ENCODE peak calls at places on chromosomes 13 and 19, in ten cellular contexts. Q is tibial artery; W is thoracic aorta; H is substantia nigra; F is iris pigment epithelial cell; U is activated effector memory CD4-positive, alpha-beta T cell treated with anti-CD3 and anti-CD28 coated beads, Interleukin-2, amount 50 U/mL, for 16 hours; D is AG08395; J is lower lobe of right lung; Z is anterior cingulate cortex; R is head of caudate nucleus. Y is an unnamed sample.

GRCh38 chr13:110209950-110210603 is 96.9 kb downstream of the COL4A1 start:
- DNase-seq in Q (no peak), W (no peak), H (no peak), F (no peak), U (no peak), D (no peak), J (no peak), Z (no peak), R (no peak), Y (peak)

GRCh38 chr19:44954649-44955499 is at the start of gene CLPTM1:
- DNase-seq in Q (peak), W (peak), H (peak), F (peak), U (peak), D (peak), J (peak), Z (peak), R (peak), Y (peak)

GRCh38 chr13:30618186-30618937 is 642 bp downstream of the USPL1 start:
- DNase-seq in Q (peak), W (no peak), H (no peak), F (no peak), U (peak), D (no peak), J (peak), Z (peak), R (no peak), Y (no peak)

GRCh38 chr19:48636859-48637448 is at the start of gene DBP:
- DNase-seq in Q (peak), W (no peak), H (no peak), F (no peak), U (peak), D (no peak), J (peak), Z (no peak), R (no peak), Y (peak)

GRCh38 chr19:43634877-43635560 is 4.6 kb downstream of the CADM4 start:
- DNase-seq in Q (no peak), W (no peak), H (peak), F (peak), U (no peak), D (no peak), J (no peak), Z (peak), R (peak), Y (no peak)

GRCh38 chr19:36973021-36973843 is 57.1 kb downstream of the ZNF568 start:
- DNase-seq in Q (peak), W (peak), H (peak), F (peak), U (peak), D (peak), J (peak), Z (peak), R (peak), Y (no peak)

GRCh38 chr13:46158983-46159382 is 23.0 kb downstream of the LCP1 start:
- DNase-seq in Q (no peak), W (no peak), H (no peak), F (no peak), U (no peak), D (no peak), J (no peak), Z (no peak), R (no peak), Y (no peak)

GRCh38 chr19:49932731-49933131 is 3.4 kb upstream of the NUP62 start:
- DNase-seq in Q (no peak), W (no peak), H (no peak), F (no peak), U (peak), D (no peak), J (no peak), Z (no peak), R (no peak), Y (no peak)

GRCh38 chr19:5036733-5037681 is 68.1 kb downstream of the KDM4B start:
- DNase-seq in Q (no peak), W (no peak), H (peak), F (peak), U (no peak), D (peak), J (no peak), Z (peak), R (peak), Y (peak)

GRCh38 chr19:4976412-4977298 is 7.7 kb downstream of the KDM4B start:
- DNase-seq in Q (peak), W (peak), H (peak), F (peak), U (no peak), D (peak), J (peak), Z (peak), R (peak), Y (no peak)

GRCh38 chr13:34416833-34417425 is 525.1 kb upstream of the NBEA start:
- DNase-seq in Q (peak), W (peak), H (no peak), F (peak), U (no peak), D (peak), J (no peak), Z (peak), R (no peak), Y (peak)

GRCh38 chr13:19890030-19890429 is 26.6 kb upstream of the ZMYM5 start:
- DNase-seq in Q (no peak), W (no peak), H (no peak), F (no peak), U (no peak), D (no peak), J (no peak), Z (no peak), R (no peak), Y (no peak)

GRCh38 chr13:37618554-37618953 is 20.0 kb upstream of the POSTN start:
- DNase-seq in Q (no peak), W (no peak), H (no peak), F (peak), U (no peak), D (peak), J (no peak), Z (no peak), R (no peak), Y (no peak)

GRCh38 chr19:14053500-14053899 is 8.4 kb downstream of the PALM3 start:
- DNase-seq in Q (no peak), W (no peak), H (no peak), F (no peak), U (no peak), D (no peak), J (no peak), Z (no peak), R (no peak), Y (no peak)